ENCODE peak calls at places on chromosomes 7 and 10, in nine cellular contexts. One of them, this sample, is unnamed.
A peak's percentile ranks its signal among the peaks of the same experiment; 100 is the strongest.

GRCh38 chr10:46539596-46540411 is 16.7 kb downstream of the GPRIN2 start:
- DNase-seq in type B pancreatic cell: no peak
- DNase-seq in upper lobe of right lung: peak; percentile 63
- DNase-seq in uterus: peak; percentile 3
- DNase-seq in neural crest cell: no peak
- DNase-seq in progenitor cell of endocrine pancreas: no peak
- DNase-seq in mesothelial cell of epicardium: no peak
- DNase-seq in cardiac fibroblast: peak; percentile 62
- DNase-seq in heart left ventricle: no peak
- DNase-seq in this sample: no peak

GRCh38 chr7:144011458-144012230 is 11.5 kb downstream of the OR6B1 start:
- DNase-seq in type B pancreatic cell: no peak
- DNase-seq in upper lobe of right lung: no peak
- DNase-seq in uterus: no peak
- DNase-seq in neural crest cell: no peak
- DNase-seq in progenitor cell of endocrine pancreas: no peak
- DNase-seq in mesothelial cell of epicardium: no peak
- DNase-seq in cardiac fibroblast: peak; percentile 26
- DNase-seq in heart left ventricle: no peak
- DNase-seq in this sample: no peak

GRCh38 chr7:105009667-105010537 is 4.1 kb upstream of the KMT2E start:
- DNase-seq in type B pancreatic cell: no peak
- DNase-seq in upper lobe of right lung: no peak
- DNase-seq in uterus: no peak
- DNase-seq in neural crest cell: no peak
- DNase-seq in progenitor cell of endocrine pancreas: no peak
- DNase-seq in mesothelial cell of epicardium: no peak
- DNase-seq in cardiac fibroblast: no peak
- DNase-seq in heart left ventricle: no peak
- DNase-seq in this sample: no peak

GRCh38 chr7:90413185-90413528 is 9.9 kb downstream of the CLDN12 start:
- DNase-seq in type B pancreatic cell: no peak
- DNase-seq in upper lobe of right lung: no peak
- DNase-seq in uterus: no peak
- DNase-seq in neural crest cell: no peak
- DNase-seq in progenitor cell of endocrine pancreas: no peak
- DNase-seq in mesothelial cell of epicardium: no peak
- DNase-seq in cardiac fibroblast: no peak
- DNase-seq in heart left ventricle: no peak
- DNase-seq in this sample: no peak

GRCh38 chr7:2622869-2623697 is 8.7 kb upstream of the TTYH3 start:
- DNase-seq in type B pancreatic cell: no peak
- DNase-seq in upper lobe of right lung: peak; percentile 79
- DNase-seq in uterus: peak; percentile 28
- DNase-seq in neural crest cell: no peak
- DNase-seq in progenitor cell of endocrine pancreas: no peak
- DNase-seq in mesothelial cell of epicardium: no peak
- DNase-seq in cardiac fibroblast: no peak
- DNase-seq in heart left ventricle: no peak
- DNase-seq in this sample: no peak

GRCh38 chr10:16941865-16942264 is 124.6 kb upstream of the RSU1 start:
- DNase-seq in type B pancreatic cell: no peak
- DNase-seq in upper lobe of right lung: no peak
- DNase-seq in uterus: no peak
- DNase-seq in neural crest cell: no peak
- DNase-seq in progenitor cell of endocrine pancreas: no peak
- DNase-seq in mesothelial cell of epicardium: no peak
- DNase-seq in cardiac fibroblast: peak; percentile 68
- DNase-seq in heart left ventricle: no peak
- DNase-seq in this sample: no peak

GRCh38 chr7:154532771-154533170 is 470.2 kb downstream of the PAXIP1 start:
- DNase-seq in type B pancreatic cell: no peak
- DNase-seq in upper lobe of right lung: no peak
- DNase-seq in uterus: no peak
- DNase-seq in neural crest cell: no peak
- DNase-seq in progenitor cell of endocrine pancreas: no peak
- DNase-seq in mesothelial cell of epicardium: no peak
- DNase-seq in cardiac fibroblast: no peak
- DNase-seq in heart left ventricle: no peak
- DNase-seq in this sample: no peak

GRCh38 chr7:48255046-48255445 is 83.8 kb downstream of the ABCA13 start:
- DNase-seq in type B pancreatic cell: no peak
- DNase-seq in upper lobe of right lung: no peak
- DNase-seq in uterus: no peak
- DNase-seq in neural crest cell: no peak
- DNase-seq in progenitor cell of endocrine pancreas: no peak
- DNase-seq in mesothelial cell of epicardium: no peak
- DNase-seq in cardiac fibroblast: peak; percentile 55
- DNase-seq in heart left ventricle: no peak
- DNase-seq in this sample: no peak

GRCh38 chr10:110356628-110357245 is 52.0 kb upstream of the SMNDC1 start:
- DNase-seq in type B pancreatic cell: no peak
- DNase-seq in upper lobe of right lung: no peak
- DNase-seq in uterus: peak; percentile 54
- DNase-seq in neural crest cell: no peak
- DNase-seq in progenitor cell of endocrine pancreas: no peak
- DNase-seq in mesothelial cell of epicardium: no peak
- DNase-seq in cardiac fibroblast: peak; percentile 90
- DNase-seq in heart left ventricle: peak; percentile 51
- DNase-seq in this sample: no peak

GRCh38 chr7:11005202-11005601 is 31.5 kb downstream of the PHF14 start:
- DNase-seq in type B pancreatic cell: no peak
- DNase-seq in upper lobe of right lung: no peak
- DNase-seq in uterus: no peak
- DNase-seq in neural crest cell: no peak
- DNase-seq in progenitor cell of endocrine pancreas: no peak
- DNase-seq in mesothelial cell of epicardium: no peak
- DNase-seq in cardiac fibroblast: no peak
- DNase-seq in heart left ventricle: no peak
- DNase-seq in this sample: no peak

GRCh38 chr7:4000139-4000538 is 682.0 kb upstream of the FOXK1 start:
- DNase-seq in type B pancreatic cell: no peak
- DNase-seq in upper lobe of right lung: peak; percentile 39
- DNase-seq in uterus: no peak
- DNase-seq in neural crest cell: no peak
- DNase-seq in progenitor cell of endocrine pancreas: no peak
- DNase-seq in mesothelial cell of epicardium: no peak
- DNase-seq in cardiac fibroblast: no peak
- DNase-seq in heart left ventricle: no peak
- DNase-seq in this sample: no peak

DNA sequence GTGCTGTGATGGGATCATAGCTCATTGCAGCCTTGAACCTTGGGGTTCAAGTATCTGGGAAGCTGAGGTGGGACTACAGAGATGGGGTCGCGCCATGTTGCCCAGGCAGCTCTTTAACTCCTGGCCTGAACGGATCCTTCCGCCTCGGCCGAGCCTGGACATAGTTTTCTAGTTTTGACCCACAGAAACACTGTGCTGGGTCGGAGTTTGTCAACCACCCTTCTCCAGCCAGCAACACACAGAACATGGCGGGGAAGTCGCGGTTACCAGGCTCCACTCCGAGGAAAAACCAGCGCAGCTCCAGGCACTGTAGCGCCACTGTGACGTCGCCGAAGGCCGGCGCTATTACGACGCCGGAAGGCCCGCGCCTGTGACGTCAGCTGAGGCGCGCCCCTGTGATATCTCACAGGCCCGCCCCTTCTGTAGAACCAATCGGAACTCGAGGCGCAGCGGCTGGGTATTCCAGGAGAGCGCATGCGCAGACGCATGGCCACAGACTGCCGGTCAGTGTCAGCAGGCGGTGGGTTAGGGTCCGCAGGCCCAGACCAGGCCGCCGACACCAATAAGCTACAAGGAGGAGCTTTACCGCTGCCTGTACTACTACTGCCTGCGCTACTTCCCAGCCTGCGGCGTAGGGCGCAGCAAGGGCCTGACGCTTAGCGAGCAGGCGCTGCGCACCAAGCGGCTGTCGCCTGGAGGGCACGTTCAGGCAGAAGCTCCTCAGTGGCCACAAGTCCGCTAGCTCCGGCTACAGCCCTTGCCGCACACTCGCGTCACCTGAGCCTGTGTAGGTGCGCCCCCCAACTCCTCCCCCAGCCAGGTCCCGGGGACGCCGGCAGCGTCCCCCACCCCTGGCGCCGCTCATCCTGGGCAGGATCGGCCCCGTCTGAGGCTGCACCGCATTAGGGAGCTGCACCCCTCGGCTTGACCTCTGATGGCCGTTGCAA is 135.2 kb upstream of the KCTD7 start:
- DNase-seq in type B pancreatic cell: peak; percentile 97
- DNase-seq in upper lobe of right lung: peak; percentile 99
- DNase-seq in uterus: peak; percentile 97
- DNase-seq in neural crest cell: peak; percentile 98
- DNase-seq in progenitor cell of endocrine pancreas: peak; percentile 96
- DNase-seq in mesothelial cell of epicardium: peak; percentile 98
- DNase-seq in cardiac fibroblast: peak; percentile 98
- DNase-seq in heart left ventricle: peak; percentile 98
- DNase-seq in this sample: peak; percentile 99
- TF ChIP-seq CTCF in type B pancreatic cell: peak; percentile 49
- TF ChIP-seq CTCF in upper lobe of right lung: peak; percentile 30
- TF ChIP-seq CTCF in uterus: peak; percentile 49
- TF ChIP-seq CTCF in neural crest cell: peak; percentile 31
- TF ChIP-seq CTCF in progenitor cell of endocrine pancreas: peak; percentile 38
- TF ChIP-seq CTCF in mesothelial cell of epicardium: no peak
- TF ChIP-seq CTCF in cardiac fibroblast: peak; percentile 35
- TF ChIP-seq CTCF in heart left ventricle: peak; percentile 13
- TF ChIP-seq CTCF in this sample: peak; percentile 19

GRCh38 chr7:92833766-92834605 is 2.4 kb downstream of the CDK6 start:
- DNase-seq in type B pancreatic cell: peak; percentile 86
- DNase-seq in upper lobe of right lung: peak; percentile 89
- DNase-seq in uterus: peak; percentile 67
- DNase-seq in neural crest cell: peak; percentile 69
- DNase-seq in progenitor cell of endocrine pancreas: peak; percentile 53
- DNase-seq in mesothelial cell of epicardium: peak; percentile 83
- DNase-seq in cardiac fibroblast: peak; percentile 75
- DNase-seq in heart left ventricle: peak; percentile 87
- DNase-seq in this sample: peak; percentile 93

GRCh38 chr7:92836489-92837213 is at the start of gene CDK6:
- DNase-seq in type B pancreatic cell: peak; percentile 78
- DNase-seq in upper lobe of right lung: peak; percentile 85
- DNase-seq in uterus: peak; percentile 43
- DNase-seq in neural crest cell: peak; percentile 47
- DNase-seq in progenitor cell of endocrine pancreas: peak; percentile 38
- DNase-seq in mesothelial cell of epicardium: peak; percentile 74
- DNase-seq in cardiac fibroblast: peak; percentile 53
- DNase-seq in heart left ventricle: peak; percentile 65
- DNase-seq in this sample: peak; percentile 88

GRCh38 chr7:92834661-92835139 is 1.7 kb downstream of the CDK6 start:
- DNase-seq in type B pancreatic cell: peak; percentile 73
- DNase-seq in upper lobe of right lung: peak; percentile 71
- DNase-seq in uterus: no peak
- DNase-seq in neural crest cell: peak; percentile 25
- DNase-seq in progenitor cell of endocrine pancreas: peak; percentile 14
- DNase-seq in mesothelial cell of epicardium: no peak
- DNase-seq in cardiac fibroblast: no peak
- DNase-seq in heart left ventricle: peak; percentile 28
- DNase-seq in this sample: no peak

GRCh38 chr7:92835851-92836488 is 403 bp downstream of the CDK6 start:
- DNase-seq in type B pancreatic cell: no peak
- DNase-seq in upper lobe of right lung: peak; percentile 67
- DNase-seq in uterus: peak; percentile 19
- DNase-seq in neural crest cell: no peak
- DNase-seq in progenitor cell of endocrine pancreas: no peak
- DNase-seq in mesothelial cell of epicardium: no peak
- DNase-seq in cardiac fibroblast: peak; percentile 39
- DNase-seq in heart left ventricle: peak; percentile 24
- DNase-seq in this sample: no peak

GRCh38 chr7:92835140-92835850 is 1.1 kb downstream of the CDK6 start:
- DNase-seq in type B pancreatic cell: peak; percentile 76
- DNase-seq in upper lobe of right lung: peak; percentile 78
- DNase-seq in uterus: peak; percentile 46
- DNase-seq in neural crest cell: peak; percentile 65
- DNase-seq in progenitor cell of endocrine pancreas: peak; percentile 27
- DNase-seq in mesothelial cell of epicardium: peak; percentile 78
- DNase-seq in cardiac fibroblast: peak; percentile 84
- DNase-seq in heart left ventricle: peak; percentile 54
- DNase-seq in this sample: no peak
- TF ChIP-seq CTCF in type B pancreatic cell: no peak
- TF ChIP-seq CTCF in upper lobe of right lung: no peak
- TF ChIP-seq CTCF in uterus: no peak
- TF ChIP-seq CTCF in neural crest cell: no peak
- TF ChIP-seq CTCF in progenitor cell of endocrine pancreas: no peak
- TF ChIP-seq CTCF in mesothelial cell of epicardium: no peak
- TF ChIP-seq CTCF in cardiac fibroblast: no peak
- TF ChIP-seq CTCF in heart left ventricle: no peak
- TF ChIP-seq CTCF in this sample: no peak

GRCh38 chr10:120221873-120222485 is 235.0 kb upstream of the PLPP4 start:
- DNase-seq in type B pancreatic cell: no peak
- DNase-seq in upper lobe of right lung: no peak
- DNase-seq in uterus: no peak
- DNase-seq in neural crest cell: peak; percentile 30
- DNase-seq in progenitor cell of endocrine pancreas: peak; percentile 24
- DNase-seq in mesothelial cell of epicardium: no peak
- DNase-seq in cardiac fibroblast: peak; percentile 35
- DNase-seq in heart left ventricle: no peak
- DNase-seq in this sample: no peak
- TF ChIP-seq CTCF in type B pancreatic cell: peak; percentile 73
- TF ChIP-seq CTCF in upper lobe of right lung: peak; percentile 45
- TF ChIP-seq CTCF in uterus: no peak
- TF ChIP-seq CTCF in neural crest cell: peak; percentile 74
- TF ChIP-seq CTCF in progenitor cell of endocrine pancreas: peak; percentile 69
- TF ChIP-seq CTCF in mesothelial cell of epicardium: peak; percentile 33
- TF ChIP-seq CTCF in cardiac fibroblast: peak; percentile 39
- TF ChIP-seq CTCF in heart left ventricle: peak; percentile 21
- TF ChIP-seq CTCF in this sample: peak; percentile 42

GRCh38 chr7:110095372-110096052 is 995.4 kb upstream of the LRRN3 start:
- DNase-seq in type B pancreatic cell: no peak
- DNase-seq in upper lobe of right lung: no peak
- DNase-seq in uterus: no peak
- DNase-seq in neural crest cell: no peak
- DNase-seq in progenitor cell of endocrine pancreas: no peak
- DNase-seq in mesothelial cell of epicardium: no peak
- DNase-seq in cardiac fibroblast: no peak
- DNase-seq in heart left ventricle: no peak
- DNase-seq in this sample: no peak

GRCh38 chr7:110084177-110084807 is 1006.6 kb upstream of the LRRN3 start:
- DNase-seq in type B pancreatic cell: no peak
- DNase-seq in upper lobe of right lung: no peak
- DNase-seq in uterus: no peak
- DNase-seq in neural crest cell: no peak
- DNase-seq in progenitor cell of endocrine pancreas: no peak
- DNase-seq in mesothelial cell of epicardium: no peak
- DNase-seq in cardiac fibroblast: no peak
- DNase-seq in heart left ventricle: no peak
- DNase-seq in this sample: no peak

DNA sequence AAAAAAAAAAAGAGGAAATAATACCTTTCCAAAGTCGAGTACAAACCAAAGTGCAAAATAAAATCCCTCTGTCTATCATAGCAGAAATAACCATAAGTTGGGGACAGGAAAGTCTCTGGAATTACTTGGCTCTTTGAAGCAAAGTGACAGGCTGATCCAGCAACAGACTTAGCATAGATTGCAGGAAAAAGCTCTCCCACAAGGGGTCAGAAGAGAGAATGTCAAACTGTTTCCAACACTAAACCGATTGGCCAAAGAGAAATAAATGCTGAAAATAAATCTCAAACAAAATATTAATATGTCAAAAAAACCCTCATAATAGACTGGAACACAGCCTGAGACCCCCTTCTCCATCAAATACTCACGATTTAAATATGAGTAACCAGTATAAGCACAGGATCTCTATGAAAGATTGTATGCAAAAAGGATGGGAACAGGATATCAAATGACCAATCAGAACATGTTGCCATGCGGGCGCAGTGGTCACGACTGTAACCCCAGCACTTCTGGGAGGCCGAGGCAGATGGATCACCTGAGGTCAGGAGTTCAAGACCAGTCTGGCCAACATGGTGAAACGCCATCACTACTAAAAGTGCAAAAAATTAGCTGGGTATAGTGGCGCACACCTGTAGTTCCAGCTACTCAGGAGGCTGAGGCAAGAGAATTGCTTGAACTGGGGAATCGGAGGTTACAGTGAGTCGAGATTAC is 1000.7 kb upstream of the LRRN3 start:
- DNase-seq in type B pancreatic cell: no peak
- DNase-seq in upper lobe of right lung: no peak
- DNase-seq in uterus: no peak
- DNase-seq in neural crest cell: no peak
- DNase-seq in progenitor cell of endocrine pancreas: no peak
- DNase-seq in mesothelial cell of epicardium: no peak
- DNase-seq in cardiac fibroblast: peak; percentile 60
- DNase-seq in heart left ventricle: no peak
- DNase-seq in this sample: no peak
- TF ChIP-seq CTCF in type B pancreatic cell: peak; percentile 64
- TF ChIP-seq CTCF in upper lobe of right lung: peak; percentile 43
- TF ChIP-seq CTCF in uterus: no peak
- TF ChIP-seq CTCF in neural crest cell: peak; percentile 54
- TF ChIP-seq CTCF in progenitor cell of endocrine pancreas: peak; percentile 22
- TF ChIP-seq CTCF in mesothelial cell of epicardium: no peak
- TF ChIP-seq CTCF in cardiac fibroblast: peak; percentile 60
- TF ChIP-seq CTCF in heart left ventricle: peak; percentile 20
- TF ChIP-seq CTCF in this sample: peak; percentile 66

This sample was measured in osteocyte.